ENCODE peak calls at places on chromosome 19, in ten cellular contexts. F is NCI-H446; V is NB4; Y is HS-5; L is A549; P is CD8-positive, alpha-beta memory T cell; K is erythroblast; I is HFFc6; O is stimulated activated CD4-positive, alpha-beta T cell treated with anti-CD3 and anti-CD28 coated beads, Interleukin-1b, Interleukin-23, amount 100 ng/mL, for 24 hours; N is mucosa of descending colon. M is an unnamed sample.
A peak's percentile ranks its signal among the peaks of the same experiment; 100 is the strongest.

GRCh38 chr19:39546599-39546998 is 6.6 kb upstream of the EID2 start:
- DNase-seq in P (no peak), F (no peak), K (peak; percentile 7), L (peak; percentile 45), Y (no peak), N (no peak), V (no peak), O (no peak), I (no peak), M (no peak)

GRCh38 chr19:4295972-4296771 is 6.0 kb downstream of the TMIGD2 start:
- DNase-seq in Y (no peak), I (no peak), O (no peak), L (no peak), N (no peak), V (peak; percentile 16), P (no peak), F (peak; percentile 92), K (no peak), M (no peak)

GRCh38 chr19:43478323-43478722 is 12.9 kb upstream of the LYPD3 start:
- DNase-seq in O (no peak), K (no peak), N (no peak), P (no peak), Y (no peak), L (no peak), I (no peak), V (no peak), F (no peak), M (no peak)

GRCh38 chr19:10044390-10044789 is 31.1 kb downstream of the RDH8 start:
- DNase-seq in L (peak; percentile 47), O (no peak), N (no peak), Y (no peak), K (no peak), F (peak; percentile 27), V (peak; percentile 71), P (no peak), I (no peak), M (no peak)

GRCh38 chr19:55472463-55472862 is 4.0 kb upstream of the ZNF628 start:
- DNase-seq in F (no peak), Y (no peak), I (peak; percentile 76), K (no peak), V (no peak), O (no peak), P (no peak), N (no peak), L (peak; percentile 80), M (no peak)

GRCh38 chr19:12913011-12913561 is 6.0 kb downstream of the SYCE2 start:
- DNase-seq in K (no peak), I (no peak), O (no peak), N (peak; percentile 58), F (peak; percentile 99), P (no peak), Y (no peak), V (no peak), L (no peak), M (no peak)

GRCh38 chr19:7788933-7789323 is 25.9 kb downstream of the CLEC4M start:
- DNase-seq in V (no peak), Y (no peak), K (no peak), F (no peak), I (no peak), P (no peak), O (no peak), N (no peak), L (no peak), M (no peak)

GRCh38 chr19:6216996-6217751 is 62.6 kb downstream of the MLLT1 start:
- DNase-seq in P (no peak), K (no peak), I (no peak), V (no peak), L (no peak), N (no peak), O (no peak), Y (no peak), F (no peak), M (no peak)

GRCh38 chr19:49400034-49400433 is 12.0 kb downstream of the KASH5 start:
- DNase-seq in I (no peak), V (no peak), P (no peak), K (no peak), L (no peak), N (no peak), O (no peak), F (no peak), Y (no peak), M (no peak)

GRCh38 chr19:33702606-33703437 is 81.1 kb downstream of the CHST8 start:
- DNase-seq in O (no peak), V (no peak), F (no peak), K (no peak), I (no peak), Y (no peak), N (no peak), P (no peak), L (no peak), M (no peak)

GRCh38 chr19:2051771-2052704 is 994 bp upstream of the MKNK2 start:
- DNase-seq in O (no peak), N (peak; percentile 80), Y (no peak), V (no peak), P (peak; percentile 66), L (no peak), F (no peak), I (no peak), K (no peak), M (peak; percentile 58)

GRCh38 chr19:42051166-42052115 is 18.6 kb downstream of the GRIK5 start:
- DNase-seq in L (no peak), V (no peak), Y (no peak), K (no peak), I (peak; percentile 67), N (no peak), F (no peak), P (no peak), O (peak; percentile 28), M (peak; percentile 29)